ENCODE peak calls at places on chromosomes 2 and 18, in six cellular contexts. D is heart left ventricle, B is ovary, X is prostate gland, S is endothelial cell of umbilical vein, A is stomach. F is an unnamed sample.

GRCh38 chr2:50347355-50348044 is 684.4 kb downstream of the NRXN1 start:
- DNase-seq in S (no peak), X (no peak), B (no peak), D (no peak), A (no peak), F (no peak)

GRCh38 chr2:26456701-26457224 is 21.2 kb downstream of the OTOF start:
- DNase-seq in A (peak; percentile 61), D (no peak), X (no peak), S (no peak), B (peak; percentile 22), F (peak; percentile 8)

GRCh38 chr2:234081970-234082822 is 31.7 kb downstream of the SPP2 start:
- DNase-seq in A (peak; percentile 86), D (no peak), B (no peak), S (peak; percentile 51), X (peak; percentile 93), F (no peak)

GRCh38 chr2:2573205-2573604 is 242.1 kb upstream of the MYT1L start:
- DNase-seq in S (no peak), B (no peak), X (no peak), A (no peak), D (no peak), F (no peak)

GRCh38 chr2:181656450-181657261 is at the start of gene CERKL:
- DNase-seq in S (no peak), X (peak; percentile 27), D (peak; percentile 66), A (peak; percentile 68), B (no peak), F (peak; percentile 54)

GRCh38 chr18:78522507-78522906 is 457.1 kb upstream of the SALL3 start:
- DNase-seq in X (no peak), A (no peak), S (no peak), B (no peak), D (no peak), F (no peak)

GRCh38 chr2:51031004-51031791 is 734 bp downstream of the NRXN1 start:
- DNase-seq in A (no peak), X (no peak), S (no peak), B (no peak), D (no peak), F (no peak)

GRCh38 chr2:106596844-106597243 is 109.7 kb downstream of the CD8B2 start:
- DNase-seq in D (no peak), B (no peak), A (no peak), X (no peak), S (no peak), F (no peak)

GRCh38 chr2:10551496-10551895 is 103.4 kb upstream of the ODC1 start:
- DNase-seq in B (no peak), S (no peak), A (no peak), D (no peak), X (no peak), F (no peak)

GRCh38 chr2:173661586-173661985 is 303.6 kb downstream of the SP3 start:
- DNase-seq in S (no peak), A (no peak), X (no peak), D (no peak), B (no peak), F (no peak)

GRCh38 chr2:98524168-98524567 is 79.5 kb downstream of the INPP4A start:
- DNase-seq in S (no peak), D (no peak), X (no peak), A (no peak), B (no peak), F (no peak)

GRCh38 chr2:113098532-113098931 is 28.9 kb upstream of the IL1RN start:
- DNase-seq in D (no peak), S (no peak), B (no peak), X (no peak), A (no peak), F (no peak)

GRCh38 chr2:12416600-12416999 is 300.1 kb upstream of the TRIB2 start:
- DNase-seq in A (peak; percentile 59), X (peak; percentile 9), D (peak; percentile 68), B (peak; percentile 82), S (peak; percentile 57), F (peak; percentile 72)

GRCh38 chr2:181037922-181038321 is 57.5 kb downstream of the UBE2E3 start:
- DNase-seq in S (no peak), D (no peak), X (no peak), B (no peak), A (no peak), F (no peak)

GRCh38 chr18:66005831-66006588 is 255.2 kb downstream of the CDH7 start:
- DNase-seq in S (no peak), X (no peak), D (peak; percentile 58), B (no peak), A (no peak), F (no peak)

GRCh38 chr2:231343988-231344387 is 51.5 kb upstream of the B3GNT7 start:
- DNase-seq in S (no peak), A (no peak), B (no peak), D (no peak), X (no peak), F (no peak)

GRCh38 chr2:137964066-137964858 is at the start of gene HNMT:
- DNase-seq in S (peak; percentile 84), A (peak; percentile 58), D (peak; percentile 52), B (peak; percentile 55), X (peak; percentile 47), F (peak; percentile 66)

GRCh38 chr18:47545613-47546012 is 294.2 kb upstream of the SKOR2 start:
- DNase-seq in D (no peak), A (no peak), B (no peak), S (no peak), X (no peak), F (no peak)

GRCh38 chr2:96342085-96342484 is 6.5 kb downstream of the NCAPH start:
- DNase-seq in D (no peak), B (no peak), A (no peak), S (peak; percentile 28), X (no peak), F (no peak)

GRCh38 chr18:57640749-57641148 is 19.1 kb upstream of the NARS1 start:
- DNase-seq in S (no peak), B (no peak), A (no peak), X (no peak), D (no peak), F (no peak)

GRCh38 chr18:25832008-25832604 is 258.3 kb downstream of the SS18 start:
- DNase-seq in S (peak; percentile 73), X (no peak), A (peak; percentile 55), B (peak; percentile 61), D (peak; percentile 70), F (peak; percentile 75)

GRCh38 chr2:109238580-109238979 is 109.6 kb downstream of the SH3RF3 start:
- DNase-seq in A (peak; percentile 58), X (no peak), S (peak; percentile 89), B (no peak), D (peak; percentile 82), F (peak; percentile 44)

GRCh38 chr2:110807520-110807919 is 75.1 kb downstream of the ACOXL start:
- DNase-seq in D (no peak), S (no peak), X (no peak), B (no peak), A (no peak), F (no peak)

GRCh38 chr18:9763876-9764605 is 55.9 kb downstream of the RAB31 start:
- DNase-seq in D (no peak), S (no peak), X (no peak), B (no peak), A (no peak), F (no peak)

GRCh38 chr2:20356042-20356441 is 5.4 kb upstream of the PUM2 start:
- DNase-seq in B (no peak), A (no peak), D (no peak), X (peak; percentile 86), S (no peak), F (no peak)

GRCh38 chr2:144451443-144451842 is 68.5 kb downstream of the ZEB2 start:
- DNase-seq in D (no peak), X (no peak), B (no peak), A (no peak), S (no peak), F (no peak)

GRCh38 chr2:144446136-144446535 is 73.8 kb downstream of the ZEB2 start:
- DNase-seq in X (no peak), B (no peak), D (no peak), A (no peak), S (no peak), F (no peak)

GRCh38 chr2:144448389-144449027 is 71.4 kb downstream of the ZEB2 start:
- DNase-seq in B (no peak), D (no peak), S (no peak), X (no peak), A (no peak), F (no peak)

GRCh38 chr2:144447535-144447934 is 72.4 kb downstream of the ZEB2 start:
- DNase-seq in X (no peak), S (no peak), D (no peak), B (no peak), A (no peak), F (no peak)

DNA sequence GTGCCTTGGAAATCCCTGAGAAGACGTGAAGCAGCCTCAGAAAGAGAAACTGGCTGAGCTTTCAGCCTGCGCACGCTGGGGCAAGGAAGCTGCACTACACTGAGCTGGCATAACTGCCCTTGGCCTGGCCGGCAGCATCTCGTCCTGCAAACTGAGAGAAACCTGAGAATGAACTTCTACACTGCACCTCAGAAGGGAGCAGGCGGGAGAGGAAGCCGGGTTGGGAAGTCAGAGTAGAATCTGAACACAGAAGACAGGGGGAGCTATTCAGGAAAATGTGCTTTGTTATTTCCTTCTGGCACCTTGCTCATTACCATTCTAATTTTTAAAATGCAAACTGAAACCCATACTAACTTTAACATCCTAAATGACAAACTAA is 70.9 kb downstream of the ZEB2 start:
- DNase-seq in D (peak; percentile 56), B (peak; percentile 49), S (no peak), X (no peak), A (no peak), F (peak; percentile 50)
- TF ChIP-seq POLR2A in D (no peak), B (no peak), S (no peak), X (no peak), A (no peak), F (no peak)

GRCh38 chr18:13614701-13615288 is 111.6 kb downstream of the FAM210A start:
- DNase-seq in S (no peak), A (no peak), B (no peak), X (no peak), D (no peak), F (no peak)
- H3K4me1 ChIP-seq in S (peaks cover 20% of the 10 kb centered on the region), A (peaks cover 13% of the 10 kb centered on the region), B (peaks cover 3% of the 10 kb centered on the region), X (no peaks in the 10 kb centered on the region), D (peaks cover 66% of the 10 kb centered on the region), F (peaks cover 9% of the 10 kb centered on the region)

GRCh38 chr2:235677276-235677788 is 183.5 kb downstream of the AGAP1 start:
- DNase-seq in X (no peak), A (no peak), D (no peak), B (no peak), S (no peak), F (no peak)

GRCh38 chr2:235674116-235674515 is 180.3 kb downstream of the AGAP1 start:
- DNase-seq in D (no peak), A (no peak), X (no peak), B (no peak), S (no peak), F (no peak)

GRCh38 chr2:235676536-235676799 is 182.6 kb downstream of the AGAP1 start:
- DNase-seq in S (no peak), D (no peak), X (no peak), B (no peak), A (no peak), F (no peak)

GRCh38 chr2:235674812-235675211 is 181.0 kb downstream of the AGAP1 start:
- DNase-seq in B (no peak), A (no peak), D (no peak), S (no peak), X (no peak), F (no peak)

GRCh38 chr2:235675678-235676535 is 182.1 kb downstream of the AGAP1 start:
- DNase-seq in X (no peak), D (no peak), B (no peak), S (no peak), A (no peak), F (no peak)
- TF ChIP-seq CTCF in X (no peak), D (no peak), B (no peak), S (no peak), A (no peak), F (no peak)

GRCh38 chr2:37923308-37924055 is 1.6 kb upstream of the RMDN2 start:
- DNase-seq in S (no peak), X (no peak), A (no peak), D (no peak), B (no peak), F (no peak)
- TF ChIP-seq POLR2A in S (no peak), X (no peak), A (no peak), D (no peak), B (no peak), F (no peak)

F was measured in testis.